ENCODE peak calls at places on chromosomes 4 and X, in ten cellular contexts. O, L, J, M, R, W, E, D, B and P are unnamed samples.

GRCh38 chr4:88009871-88010270 is 2.4 kb downstream of the PKD2 start:
- DNase-seq in O (no peak), J (no peak), W (no peak), B (no peak), E (no peak), D (no peak), R (no peak), L (no peak), M (no peak), P (no peak)

GRCh38 chr4:104749062-104749461 is 254.4 kb upstream of the CXXC4 start:
- DNase-seq in J (no peak), D (peak; percentile 6), E (no peak), L (no peak), R (no peak), M (no peak), B (no peak), O (no peak), W (no peak), P (no peak)

GRCh38 chr4:15479089-15479912 is 9.6 kb downstream of the CC2D2A start:
- DNase-seq in D (peak; percentile 85), B (peak; percentile 63), E (peak; percentile 80), J (peak; percentile 43), M (no peak), L (peak; percentile 73), W (peak; percentile 88), R (peak; percentile 57), O (peak; percentile 79), P (peak; percentile 72)

GRCh38 chr4:186669159-186669720 is 54.4 kb downstream of the FAT1 start:
- DNase-seq in E (no peak), D (peak; percentile 55), M (no peak), L (peak; percentile 14), J (no peak), O (peak; percentile 51), R (no peak), W (peak; percentile 59), B (no peak), P (no peak)

GRCh38 chrX:48003367-48003757 is 427 bp downstream of the ZNF182 start:
- DNase-seq in E (no peak), R (peak; percentile 55), W (no peak), M (no peak), O (no peak), B (no peak), D (peak; percentile 4), J (no peak), L (peak; percentile 10), P (peak; percentile 56)

GRCh38 chrX:3044671-3045070 is 3.4 kb downstream of the ARSF start:
- DNase-seq in W (no peak), O (no peak), L (no peak), J (no peak), B (no peak), E (no peak), M (no peak), R (no peak), D (peak; percentile 26), P (no peak)

GRCh38 chr4:13088726-13089658 is 395.1 kb downstream of the RAB28 start:
- DNase-seq in L (no peak), E (no peak), B (no peak), R (no peak), M (no peak), J (no peak), O (no peak), D (no peak), W (peak; percentile 2), P (no peak)

GRCh38 chrX:110108381-110108796 is 105.5 kb downstream of the TMEM164 start:
- DNase-seq in L (no peak), B (peak; percentile 71), W (peak; percentile 32), D (no peak), M (no peak), R (no peak), E (no peak), O (no peak), J (no peak), P (no peak)

GRCh38 chrX:132388371-132388770 is 100.5 kb downstream of the MBNL3 start:
- DNase-seq in J (no peak), D (no peak), O (no peak), R (no peak), B (no peak), M (no peak), W (no peak), L (no peak), E (no peak), P (no peak)

GRCh38 chr4:53346920-53347852 is 18.7 kb downstream of the SCFD2 start:
- DNase-seq in E (no peak), B (no peak), D (peak; percentile 17), W (peak; percentile 24), R (no peak), L (no peak), J (no peak), M (no peak), O (no peak), P (no peak)

GRCh38 chr4:167233523-167234387 is 539 bp downstream of the SPOCK3 start:
- DNase-seq in L (peak; percentile 67), E (peak; percentile 32), B (no peak), D (peak; percentile 19), O (peak; percentile 24), W (peak; percentile 62), M (peak; percentile 21), J (no peak), R (no peak), P (peak; percentile 57)

GRCh38 chr4:4457803-4458550 is 71.1 kb downstream of the NSG1 start:
- DNase-seq in J (peak; percentile 44), E (no peak), M (no peak), W (no peak), L (no peak), R (no peak), O (no peak), D (peak; percentile 83), B (no peak), P (no peak)

GRCh38 chr4:173477016-173477415 is 53.0 kb downstream of the HAND2 start:
- DNase-seq in W (no peak), L (no peak), O (no peak), R (no peak), E (no peak), B (no peak), M (no peak), J (no peak), D (no peak), P (no peak)

GRCh38 chrX:10169180-10169579 is 12.4 kb downstream of the CLCN4 start:
- DNase-seq in R (no peak), M (no peak), L (no peak), B (no peak), E (no peak), W (no peak), O (no peak), J (no peak), D (no peak), P (no peak)

GRCh38 chrX:34197946-34198345 is 65.8 kb upstream of the FAM47A start:
- DNase-seq in O (no peak), L (no peak), W (no peak), E (no peak), D (peak; percentile 59), J (peak; percentile 10), R (no peak), M (no peak), B (no peak), P (no peak)

GRCh38 chrX:135437867-135438733 is 16.4 kb downstream of the SMIM10L2A start:
- DNase-seq in E (no peak), L (no peak), M (peak; percentile 16), O (no peak), B (peak; percentile 3), R (no peak), W (no peak), J (no peak), D (no peak), P (peak; percentile 42)

GRCh38 chr4:128387600-128388351 is 100.2 kb upstream of the PGRMC2 start:
- DNase-seq in R (no peak), J (no peak), M (no peak), D (peak; percentile 91), O (no peak), E (no peak), B (no peak), L (no peak), W (no peak), P (no peak)

GRCh38 chrX:39857780-39858179 is 240.0 kb downstream of the BCOR start:
- DNase-seq in M (peak; percentile 76), J (no peak), D (no peak), W (no peak), B (no peak), R (no peak), O (no peak), L (no peak), E (no peak), P (no peak)

GRCh38 chr4:164442167-164442566 is 311.8 kb upstream of the SMIM31 start:
- DNase-seq in R (no peak), O (no peak), D (no peak), L (no peak), W (no peak), E (no peak), J (no peak), M (no peak), B (no peak), P (no peak)

GRCh38 chr4:153242848-153243324 is 38.6 kb downstream of the TRIM2 start:
- DNase-seq in R (no peak), D (no peak), J (no peak), L (no peak), M (no peak), E (no peak), B (no peak), O (no peak), W (no peak), P (no peak)

GRCh38 chr4:185488650-185489049 is 17.1 kb upstream of the CCDC110 start:
- DNase-seq in O (no peak), J (no peak), D (no peak), L (no peak), E (no peak), W (no peak), M (no peak), R (no peak), B (no peak), P (no peak)

GRCh38 chr4:182745268-182745667 is 171.9 kb downstream of the DCTD start:
- DNase-seq in W (no peak), M (no peak), O (no peak), E (no peak), J (no peak), R (no peak), D (no peak), B (peak; percentile 70), L (no peak), P (no peak)

GRCh38 chrX:72080150-72080549 is 51.6 kb downstream of the RTL5 start:
- DNase-seq in O (no peak), D (no peak), E (no peak), J (no peak), L (no peak), B (no peak), R (no peak), W (no peak), M (no peak), P (no peak)

GRCh38 chr4:74397748-74398426 is 32.9 kb downstream of the EREG start:
- DNase-seq in E (no peak), J (no peak), B (no peak), R (no peak), O (no peak), D (peak; percentile 12), L (no peak), M (no peak), W (no peak), P (no peak)

GRCh38 chr4:40316782-40317635 is 18.1 kb upstream of the CHRNA9 start:
- DNase-seq in R (no peak), B (no peak), E (peak; percentile 67), D (peak; percentile 89), O (peak; percentile 73), J (peak; percentile 78), W (no peak), M (peak; percentile 64), L (no peak), P (no peak)